ENCODE peak calls at places on chromosome 6, in six cellular contexts. R, A, G, K, D and B are unnamed samples.

GRCh38 chr6:11187301-11187700 is 45.2 kb downstream of the NEDD9 start:
- DNase-seq in D (no peak), K (no peak), G (no peak), R (no peak), A (no peak), B (no peak)

GRCh38 chr6:21163110-21163837 is 430.3 kb upstream of the SOX4 start:
- DNase-seq in G (no peak), R (no peak), K (no peak), D (no peak), A (no peak), B (no peak)

GRCh38 chr6:119541132-119541905 is 191.8 kb upstream of the MAN1A1 start:
- DNase-seq in A (no peak), D (no peak), G (no peak), R (no peak), K (no peak), B (no peak)

GRCh38 chr6:14369717-14370116 is 252.1 kb downstream of the CD83 start:
- DNase-seq in K (no peak), A (no peak), R (no peak), G (no peak), D (no peak), B (no peak)

GRCh38 chr6:26286168-26286854 is 78.7 kb upstream of the BTN3A2 start:
- DNase-seq in K (peak), G (peak), R (peak), A (peak), D (peak), B (peak)

GRCh38 chr6:118216751-118217150 is 309.7 kb downstream of the SLC35F1 start:
- DNase-seq in R (no peak), D (no peak), K (no peak), A (no peak), G (no peak), B (no peak)

GRCh38 chr6:45900808-45901752 is 114.6 kb downstream of the CLIC5 start:
- DNase-seq in R (no peak), D (peak), G (no peak), A (no peak), K (no peak), B (peak)

GRCh38 chr6:71394001-71394432 is 105.4 kb downstream of the OGFRL1 start:
- DNase-seq in K (no peak), G (no peak), R (no peak), D (no peak), A (no peak), B (no peak)

GRCh38 chr6:21079468-21080048 is 514.0 kb upstream of the SOX4 start:
- DNase-seq in K (no peak), R (no peak), A (no peak), D (no peak), G (no peak), B (no peak)

GRCh38 chr6:70108230-70108629 is 194.7 kb downstream of the COL9A1 start:
- DNase-seq in G (peak), D (peak), A (no peak), R (no peak), K (no peak), B (no peak)

GRCh38 chr6:31901415-31901952 is 402 bp downstream of the ZBTB12 start:
- DNase-seq in A (peak), D (peak), G (peak), R (peak), K (peak), B (no peak)

GRCh38 chr6:20554326-20554725 is 20.1 kb downstream of the CDKAL1 start:
- DNase-seq in G (no peak), D (no peak), A (no peak), K (no peak), R (no peak), B (no peak)

GRCh38 chr6:135440087-135440792 is 57.3 kb downstream of the AHI1 start:
- DNase-seq in A (no peak), D (no peak), R (no peak), G (no peak), K (no peak), B (no peak)

GRCh38 chr6:111861321-111861938 is 11.8 kb downstream of the FYN start:
- DNase-seq in D (peak), K (no peak), G (no peak), A (no peak), R (no peak), B (no peak)

GRCh38 chr6:167805349-167806060 is 21.2 kb upstream of the AFDN start:
- DNase-seq in A (no peak), G (no peak), D (no peak), K (no peak), R (no peak), B (no peak)

GRCh38 chr6:13120483-13121482 is 207.6 kb downstream of the TBC1D7 start:
- DNase-seq in K (no peak), G (peak), D (peak), R (peak), A (no peak), B (no peak)

GRCh38 chr6:166683477-166683876 is 56.4 kb upstream of the RPS6KA2 start:
- DNase-seq in A (no peak), D (no peak), G (no peak), K (no peak), R (no peak), B (no peak)

DNA sequence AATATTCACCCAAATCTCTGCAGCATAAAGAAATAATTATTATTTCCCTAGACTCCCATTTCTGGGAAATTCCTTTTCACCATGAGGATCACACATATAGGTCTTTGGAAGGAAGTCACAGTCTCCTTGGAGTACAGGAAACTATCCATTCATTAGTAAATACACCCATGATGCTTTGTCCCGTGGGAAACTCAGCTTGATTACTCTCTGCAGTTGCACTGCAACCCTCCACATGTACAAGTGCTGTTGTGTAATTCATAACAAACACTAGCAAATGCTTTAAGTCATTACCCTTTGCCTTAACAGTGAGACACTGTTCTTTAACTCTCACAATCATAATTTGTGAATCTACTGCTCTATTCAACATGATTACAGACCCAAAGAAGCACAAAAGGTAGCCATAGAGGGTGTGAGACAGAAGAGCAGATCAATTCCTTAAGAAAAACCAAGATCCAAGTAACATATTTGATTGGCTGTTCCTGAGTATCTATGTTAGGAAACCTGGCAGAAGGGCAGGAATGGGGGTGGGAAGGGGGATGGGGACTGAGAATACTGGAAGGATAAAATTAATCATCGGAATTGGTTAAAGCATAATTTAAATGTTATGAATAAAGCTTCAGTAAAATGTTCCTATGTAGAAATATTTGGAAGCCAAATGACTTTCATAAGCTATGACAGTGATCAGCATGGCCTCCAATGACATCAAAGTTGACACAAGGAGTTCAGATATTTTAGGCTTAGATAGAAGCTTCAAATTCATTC is 268.0 kb downstream of the HACE1 start:
- DNase-seq in A (no peak), D (no peak), G (no peak), K (no peak), R (no peak), B (no peak)
- H3K4me3 ChIP-seq in A (no peak), D (no peak), G (no peak), K (no peak), R (no peak), B (no peak)

DNA sequence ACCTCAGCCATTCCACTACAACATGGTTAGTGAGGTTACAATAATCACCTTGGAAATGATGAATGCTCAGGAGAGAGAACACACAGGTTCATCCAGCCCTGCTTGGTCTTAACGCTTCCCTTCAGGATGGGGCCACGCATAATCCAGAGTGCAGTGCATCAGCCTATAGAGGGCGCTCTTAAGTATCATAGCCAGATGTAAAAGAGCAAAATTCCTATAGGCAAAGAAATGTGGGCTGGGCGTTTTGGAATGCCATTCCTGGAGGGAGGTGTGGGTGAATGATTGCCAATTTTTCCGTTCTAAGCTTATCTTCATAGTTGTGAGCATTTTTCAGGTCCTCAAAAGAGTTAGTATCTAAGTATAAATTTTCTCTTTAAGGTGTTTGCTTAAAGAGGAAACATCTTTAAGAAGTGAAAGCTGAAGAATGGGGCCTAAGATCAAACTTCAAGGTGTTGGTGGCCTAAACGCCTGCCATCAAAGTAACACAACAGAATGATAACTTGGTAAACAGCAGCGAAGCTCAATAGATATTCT is 1.8 kb downstream of the RIPOR2 start:
- DNase-seq in K (peak), A (peak), D (peak), G (peak), R (no peak), B (no peak)
- H3K27ac ChIP-seq in K (no peak), A (no peak), D (peak), G (no peak), R (no peak), B (peak)

GRCh38 chr6:142030115-142030619 is 102.6 kb upstream of the GJE1 start:
- DNase-seq in G (no peak), R (no peak), K (no peak), A (no peak), D (peak), B (no peak)
- H3K4me3 ChIP-seq in G (peak), R (no peak), K (no peak), A (no peak), D (peak), B (no peak)

GRCh38 chr6:96620851-96621250 is 57.9 kb downstream of the FHL5 start:
- DNase-seq in G (no peak), K (no peak), R (no peak), A (no peak), D (no peak), B (no peak)
- H3K27ac ChIP-seq in G (no peak), K (no peak), R (peak), A (no peak), D (no peak), B (no peak)

DNA sequence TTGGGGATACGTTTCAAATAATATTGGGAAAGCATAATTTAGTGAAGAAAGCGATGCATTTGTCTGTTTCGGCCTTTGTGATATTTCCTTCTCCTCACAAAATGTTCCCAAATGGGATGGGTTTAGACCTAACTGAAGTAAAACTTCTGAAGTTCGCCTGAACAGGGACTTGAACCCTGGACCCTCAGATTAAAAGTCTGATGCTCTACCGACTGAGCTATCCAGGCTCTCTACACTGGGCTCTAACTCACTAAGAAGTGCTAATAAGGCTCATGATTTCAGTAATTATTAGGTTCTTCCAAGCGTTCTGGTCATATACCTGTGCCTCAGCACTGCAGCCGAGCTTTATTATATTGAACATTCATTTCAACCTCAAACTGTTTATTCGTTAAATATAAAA is 118.8 kb upstream of the ZNF184 start:
- DNase-seq in K (no peak), D (peak), R (no peak), A (no peak), G (peak), B (no peak)
- H3K4me3 ChIP-seq in K (no peak), D (peak), R (no peak), A (no peak), G (peak), B (no peak)

GRCh38 chr6:137763861-137764260 is 103.2 kb upstream of the TNFAIP3 start:
- DNase-seq in A (no peak), G (no peak), D (no peak), R (no peak), K (no peak), B (no peak)

GRCh38 chr6:137763436-137763835 is 103.6 kb upstream of the TNFAIP3 start:
- DNase-seq in A (no peak), G (no peak), K (no peak), D (no peak), R (no peak), B (no peak)

GRCh38 chr6:137765044-137765443 is 102.0 kb upstream of the TNFAIP3 start:
- DNase-seq in A (no peak), R (no peak), G (no peak), K (no peak), D (no peak), B (no peak)

GRCh38 chr6:137762168-137763090 is 104.6 kb upstream of the TNFAIP3 start:
- DNase-seq in R (no peak), K (no peak), G (no peak), D (no peak), A (no peak), B (no peak)

DNA sequence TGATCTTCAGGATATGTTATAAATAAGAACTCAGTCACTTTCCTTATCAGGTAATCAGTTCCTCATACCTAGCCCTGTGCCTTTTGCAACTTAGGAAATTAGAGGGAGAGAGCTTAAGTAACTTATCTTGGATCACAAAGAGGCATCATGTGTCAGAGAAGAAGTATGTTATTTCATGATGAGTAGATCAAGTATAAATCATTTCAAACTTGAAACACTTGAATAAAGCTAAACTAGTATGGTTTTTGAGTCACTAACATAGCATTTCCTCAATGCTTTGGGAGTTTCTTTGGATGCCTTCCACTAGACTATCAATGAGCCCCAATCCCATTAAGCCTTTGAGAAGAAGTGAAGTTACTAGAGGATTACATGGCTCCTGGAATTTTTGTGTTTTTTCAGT is 102.6 kb upstream of the TNFAIP3 start:
- DNase-seq in R (no peak), D (no peak), A (no peak), G (no peak), K (no peak), B (no peak)
- H3K27ac ChIP-seq in R (no peak), D (no peak), A (no peak), G (no peak), K (no peak), B (no peak)

GRCh38 chr6:97626586-97627441 is 343.8 kb upstream of the MMS22L start:
- DNase-seq in G (no peak), A (no peak), K (no peak), D (peak), R (no peak), B (no peak)
- H3K4me3 ChIP-seq in G (no peak), A (no peak), K (no peak), D (no peak), R (peak), B (no peak)

GRCh38 chr6:138461647-138462046 is 37.6 kb downstream of the NHSL1 start:
- DNase-seq in A (no peak), G (no peak), K (no peak), D (no peak), R (no peak), B (no peak)

GRCh38 chr6:138467901-138468300 is 31.4 kb downstream of the NHSL1 start:
- DNase-seq in D (no peak), K (no peak), R (no peak), G (no peak), A (no peak), B (no peak)

GRCh38 chr6:138464085-138464484 is 35.2 kb downstream of the NHSL1 start:
- DNase-seq in G (no peak), R (no peak), A (no peak), K (no peak), D (no peak), B (no peak)

GRCh38 chr6:138468320-138469015 is 30.8 kb downstream of the NHSL1 start:
- DNase-seq in K (no peak), D (no peak), R (no peak), G (no peak), A (no peak), B (no peak)

GRCh38 chr6:138465007-138465645 is 34.2 kb downstream of the NHSL1 start:
- DNase-seq in K (no peak), R (no peak), D (peak), A (no peak), G (no peak), B (no peak)
- H3K27ac ChIP-seq in K (peak), R (no peak), D (peak), A (no peak), G (no peak), B (no peak)